ENCODE peak calls at places on chromosomes 11 and 22, in five cellular contexts. One of them, this sample, is unnamed.

GRCh38 chr11:98143661-98144060 is 877.1 kb upstream of the CNTN5 start:
- DNase-seq in endothelial cell of umbilical vein: no peak
- DNase-seq in sigmoid colon: no peak
- DNase-seq in HL-60: no peak
- DNase-seq in K562: no peak
- DNase-seq in this sample: no peak

GRCh38 chr11:33453225-33453624 is 196.0 kb downstream of the HIPK3 start:
- DNase-seq in sigmoid colon: no peak
- DNase-seq in HL-60: no peak
- DNase-seq in endothelial cell of umbilical vein: no peak
- DNase-seq in K562: no peak
- DNase-seq in this sample: no peak

GRCh38 chr22:49013707-49014106 is 814.0 kb downstream of the BRD1 start:
- DNase-seq in K562: no peak
- DNase-seq in HL-60: no peak
- DNase-seq in endothelial cell of umbilical vein: no peak
- DNase-seq in sigmoid colon: peak
- DNase-seq in this sample: no peak

GRCh38 chr11:69518081-69518950 is 36.9 kb downstream of the LINC01488 start:
- DNase-seq in sigmoid colon: no peak
- DNase-seq in endothelial cell of umbilical vein: no peak
- DNase-seq in HL-60: no peak
- DNase-seq in K562: no peak
- DNase-seq in this sample: no peak

GRCh38 chr22:29473001-29473400 is 7.0 kb upstream of the NEFH start:
- DNase-seq in endothelial cell of umbilical vein: no peak
- DNase-seq in K562: no peak
- DNase-seq in sigmoid colon: no peak
- DNase-seq in HL-60: peak
- DNase-seq in this sample: no peak

GRCh38 chr11:19311306-19312030 is 70.7 kb upstream of the E2F8 start:
- DNase-seq in endothelial cell of umbilical vein: peak
- DNase-seq in K562: peak
- DNase-seq in sigmoid colon: peak
- DNase-seq in HL-60: peak
- DNase-seq in this sample: no peak

GRCh38 chr11:34789196-34789834 is 126.9 kb downstream of the APIP start:
- DNase-seq in K562: no peak
- DNase-seq in sigmoid colon: no peak
- DNase-seq in HL-60: no peak
- DNase-seq in endothelial cell of umbilical vein: no peak
- DNase-seq in this sample: no peak

GRCh38 chr11:129425214-129425613 is 49.6 kb downstream of the BARX2 start:
- DNase-seq in K562: no peak
- DNase-seq in endothelial cell of umbilical vein: no peak
- DNase-seq in HL-60: no peak
- DNase-seq in sigmoid colon: no peak
- DNase-seq in this sample: no peak

GRCh38 chr11:38384568-38384967 is 1786.5 kb upstream of the RAG2 start:
- DNase-seq in K562: no peak
- DNase-seq in endothelial cell of umbilical vein: no peak
- DNase-seq in sigmoid colon: no peak
- DNase-seq in HL-60: no peak
- DNase-seq in this sample: no peak

GRCh38 chr11:116948375-116948774 is 111.0 kb upstream of the APOA1 start:
- DNase-seq in endothelial cell of umbilical vein: no peak
- DNase-seq in K562: no peak
- DNase-seq in HL-60: peak
- DNase-seq in sigmoid colon: no peak
- DNase-seq in this sample: no peak

GRCh38 chr11:116454020-116454645 is 318.7 kb downstream of the BUD13 start:
- DNase-seq in K562: peak
- DNase-seq in sigmoid colon: peak
- DNase-seq in HL-60: peak
- DNase-seq in endothelial cell of umbilical vein: peak
- DNase-seq in this sample: no peak

GRCh38 chr11:10540546-10540914 is 457 bp downstream of the RNF141 start:
- DNase-seq in HL-60: no peak
- DNase-seq in K562: peak
- DNase-seq in sigmoid colon: peak
- DNase-seq in endothelial cell of umbilical vein: peak
- DNase-seq in this sample: no peak

GRCh38 chr11:24598636-24599035 is 101.8 kb downstream of the LUZP2 start:
- DNase-seq in HL-60: no peak
- DNase-seq in endothelial cell of umbilical vein: peak
- DNase-seq in sigmoid colon: no peak
- DNase-seq in K562: no peak
- DNase-seq in this sample: no peak

GRCh38 chr11:131584694-131585592 is 214.5 kb downstream of the NTM start:
- DNase-seq in K562: peak
- DNase-seq in sigmoid colon: no peak
- DNase-seq in HL-60: no peak
- DNase-seq in endothelial cell of umbilical vein: no peak
- DNase-seq in this sample: no peak

GRCh38 chr11:127106142-127106541 is 105.6 kb upstream of the KIRREL3 start:
- DNase-seq in endothelial cell of umbilical vein: no peak
- DNase-seq in sigmoid colon: no peak
- DNase-seq in HL-60: no peak
- DNase-seq in K562: no peak
- DNase-seq in this sample: no peak

GRCh38 chr22:50599816-50600454 is 658 bp upstream of the MAPK8IP2 start:
- DNase-seq in HL-60: peak
- DNase-seq in K562: peak
- DNase-seq in sigmoid colon: peak
- DNase-seq in endothelial cell of umbilical vein: peak
- DNase-seq in this sample: no peak

GRCh38 chr11:74926304-74927030 is 22.4 kb downstream of the XRRA1 start:
- DNase-seq in HL-60: no peak
- DNase-seq in endothelial cell of umbilical vein: no peak
- DNase-seq in sigmoid colon: no peak
- DNase-seq in K562: no peak
- DNase-seq in this sample: no peak

GRCh38 chr11:111387318-111387863 is 8.3 kb upstream of the POU2AF1 start:
- DNase-seq in HL-60: no peak
- DNase-seq in K562: no peak
- DNase-seq in endothelial cell of umbilical vein: no peak
- DNase-seq in sigmoid colon: peak
- DNase-seq in this sample: no peak

GRCh38 chr11:121572581-121573059 is 119.9 kb upstream of the SORL1-AS1 start:
- DNase-seq in sigmoid colon: no peak
- DNase-seq in endothelial cell of umbilical vein: no peak
- DNase-seq in HL-60: peak
- DNase-seq in K562: no peak
- DNase-seq in this sample: no peak

GRCh38 chr11:7538466-7539454 is 25.0 kb downstream of the PPFIBP2 start:
- DNase-seq in endothelial cell of umbilical vein: no peak
- DNase-seq in sigmoid colon: no peak
- DNase-seq in K562: no peak
- DNase-seq in HL-60: no peak
- DNase-seq in this sample: no peak

GRCh38 chr11:6599449-6599848 is 4.0 kb downstream of the RRP8 start:
- DNase-seq in HL-60: no peak
- DNase-seq in endothelial cell of umbilical vein: no peak
- DNase-seq in sigmoid colon: no peak
- DNase-seq in K562: no peak
- DNase-seq in this sample: no peak

GRCh38 chr11:20364412-20364792 is 888 bp downstream of the HTATIP2 start:
- DNase-seq in endothelial cell of umbilical vein: no peak
- DNase-seq in K562: peak
- DNase-seq in HL-60: no peak
- DNase-seq in sigmoid colon: no peak
- DNase-seq in this sample: no peak

GRCh38 chr11:21110378-21110777 is 441.0 kb downstream of the NELL1 start:
- DNase-seq in endothelial cell of umbilical vein: no peak
- DNase-seq in K562: no peak
- DNase-seq in sigmoid colon: no peak
- DNase-seq in HL-60: no peak
- DNase-seq in this sample: no peak

GRCh38 chr11:33055361-33055760 is 16.0 kb downstream of the TCP11L1 start:
- DNase-seq in K562: no peak
- DNase-seq in HL-60: no peak
- DNase-seq in sigmoid colon: no peak
- DNase-seq in endothelial cell of umbilical vein: peak
- DNase-seq in this sample: no peak

GRCh38 chr11:84800755-84801346 is 826.3 kb downstream of the DLG2 start:
- DNase-seq in HL-60: no peak
- DNase-seq in endothelial cell of umbilical vein: no peak
- DNase-seq in sigmoid colon: no peak
- DNase-seq in K562: no peak
- DNase-seq in this sample: peak

GRCh38 chr11:97722065-97722464 is 1298.7 kb upstream of the CNTN5 start:
- DNase-seq in endothelial cell of umbilical vein: peak
- DNase-seq in K562: no peak
- DNase-seq in HL-60: no peak
- DNase-seq in sigmoid colon: no peak
- DNase-seq in this sample: no peak

GRCh38 chr11:206516-207212 is 535 bp downstream of the BET1L start:
- DNase-seq in endothelial cell of umbilical vein: peak
- DNase-seq in sigmoid colon: peak
- DNase-seq in K562: peak
- DNase-seq in HL-60: peak
- DNase-seq in this sample: no peak

DNA sequence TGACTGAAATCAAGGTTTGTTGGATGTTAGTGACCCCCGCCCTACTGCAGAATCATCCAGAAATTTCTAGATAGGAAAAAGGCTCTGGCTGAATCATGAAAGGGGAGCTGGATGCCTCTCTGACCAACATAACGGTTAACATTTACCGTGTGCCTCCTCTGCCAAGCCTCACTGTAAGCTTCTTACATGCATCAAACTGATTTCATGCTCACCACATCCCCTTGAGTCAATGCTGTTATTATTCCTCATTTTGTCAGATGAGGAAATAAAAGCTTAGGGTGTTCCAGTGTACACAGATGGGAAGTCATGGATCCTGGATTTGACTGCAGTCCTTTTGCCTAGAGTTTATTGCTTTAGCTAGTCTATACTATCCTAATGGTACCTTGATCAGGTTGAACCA is 5.9 kb upstream of the HMOX1 start:
- DNase-seq in sigmoid colon: no peak
- DNase-seq in HL-60: peak
- DNase-seq in K562: no peak
- DNase-seq in endothelial cell of umbilical vein: no peak
- DNase-seq in this sample: no peak
- H3K27ac ChIP-seq in sigmoid colon: no peak
- H3K27ac ChIP-seq in HL-60: no peak
- H3K27ac ChIP-seq in K562: no peak
- H3K27ac ChIP-seq in endothelial cell of umbilical vein: no peak
- H3K27ac ChIP-seq in this sample: peak

DNA sequence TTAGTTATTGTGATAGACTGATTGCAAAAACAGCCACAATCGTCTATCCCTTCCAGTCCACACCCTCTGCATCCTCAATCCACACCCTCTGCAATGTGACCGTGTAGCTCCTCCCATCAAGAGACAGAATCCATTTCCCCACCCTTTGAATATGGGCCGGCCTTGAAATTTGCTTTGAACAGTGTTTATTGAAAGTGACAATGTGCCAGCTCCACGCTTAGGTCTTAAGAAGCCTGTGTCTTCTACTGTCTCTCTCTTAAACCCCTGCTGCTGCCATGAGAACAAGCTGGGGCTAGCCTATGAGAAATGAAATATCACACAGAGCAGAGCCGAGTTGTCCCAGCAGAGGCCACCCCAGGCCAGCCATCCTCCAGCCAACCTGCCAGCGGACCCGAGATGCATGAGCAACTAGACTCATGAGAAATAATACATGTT is 22.3 kb upstream of the MICAL2 start:
- DNase-seq in endothelial cell of umbilical vein: peak
- DNase-seq in K562: peak
- DNase-seq in HL-60: no peak
- DNase-seq in sigmoid colon: peak
- DNase-seq in this sample: no peak
- TF ChIP-seq POLR2AphosphoS5 in endothelial cell of umbilical vein: no peak
- TF ChIP-seq POLR2AphosphoS5 in K562: no peak
- TF ChIP-seq POLR2AphosphoS5 in HL-60: no peak
- TF ChIP-seq POLR2AphosphoS5 in sigmoid colon: no peak
- TF ChIP-seq POLR2AphosphoS5 in this sample: no peak

GRCh38 chr11:61161190-61162091 is at the start of gene VPS37C:
- DNase-seq in K562: peak
- DNase-seq in sigmoid colon: peak
- DNase-seq in endothelial cell of umbilical vein: peak
- DNase-seq in HL-60: peak
- DNase-seq in this sample: no peak

GRCh38 chr11:61162092-61162935 is 1.1 kb upstream of the VPS37C start:
- DNase-seq in K562: peak
- DNase-seq in HL-60: peak
- DNase-seq in sigmoid colon: peak
- DNase-seq in endothelial cell of umbilical vein: peak
- DNase-seq in this sample: no peak

GRCh38 chr11:61164610-61165424 is 3.6 kb upstream of the VPS37C start:
- DNase-seq in sigmoid colon: no peak
- DNase-seq in endothelial cell of umbilical vein: no peak
- DNase-seq in K562: no peak
- DNase-seq in HL-60: no peak
- DNase-seq in this sample: no peak

GRCh38 chr11:61160487-61161189 is 588 bp downstream of the VPS37C start:
- DNase-seq in endothelial cell of umbilical vein: peak
- DNase-seq in HL-60: no peak
- DNase-seq in K562: no peak
- DNase-seq in sigmoid colon: no peak
- DNase-seq in this sample: no peak

GRCh38 chr11:61163714-61164609 is 2.7 kb upstream of the VPS37C start:
- DNase-seq in K562: peak
- DNase-seq in HL-60: peak
- DNase-seq in sigmoid colon: peak
- DNase-seq in endothelial cell of umbilical vein: no peak
- DNase-seq in this sample: no peak
- H3K27ac ChIP-seq in K562: peak
- H3K27ac ChIP-seq in HL-60: peak
- H3K27ac ChIP-seq in sigmoid colon: peak
- H3K27ac ChIP-seq in endothelial cell of umbilical vein: no peak
- H3K27ac ChIP-seq in this sample: no peak

GRCh38 chr22:32847067-32847491 is 45.6 kb downstream of the TIMP3 start:
- DNase-seq in endothelial cell of umbilical vein: no peak
- DNase-seq in HL-60: no peak
- DNase-seq in K562: no peak
- DNase-seq in sigmoid colon: peak
- DNase-seq in this sample: no peak
- TF ChIP-seq POLR2AphosphoS5 in endothelial cell of umbilical vein: no peak
- TF ChIP-seq POLR2AphosphoS5 in HL-60: no peak
- TF ChIP-seq POLR2AphosphoS5 in K562: no peak
- TF ChIP-seq POLR2AphosphoS5 in sigmoid colon: peak
- TF ChIP-seq POLR2AphosphoS5 in this sample: no peak

This sample was measured in SK-N-MC.